ENCODE peak calls at places on chromosomes 12 and 14, in six cellular contexts. H is heart right ventricle, R is mucosa of gallbladder, D is adrenal gland, N is cardiac septum, S is brain microvascular endothelial cell. O is an unnamed sample.

GRCh38 chr12:40146800-40147797 is 41.2 kb upstream of the SLC2A13 start:
- DNase-seq in H (no peak), R (no peak), D (no peak), N (no peak), S (no peak), O (no peak)

GRCh38 chr12:71440393-71441349 is 1.1 kb downstream of the LGR5 start:
- DNase-seq in H (no peak), R (no peak), D (no peak), N (no peak), S (no peak), O (no peak)

GRCh38 chr12:129009833-129010232 is 156.6 kb downstream of the GLT1D1 start:
- DNase-seq in H (no peak), R (peak; percentile 66), D (no peak), N (no peak), S (no peak), O (no peak)

GRCh38 chr14:32588448-32589320 is 259.6 kb downstream of the AKAP6 start:
- DNase-seq in H (no peak), R (no peak), D (no peak), N (no peak), S (no peak), O (no peak)

GRCh38 chr14:67387195-67387594 is 24.8 kb downstream of the PLEK2 start:
- DNase-seq in H (no peak), R (no peak), D (no peak), N (no peak), S (peak; percentile 34), O (no peak)

GRCh38 chr12:31959701-31960391 is 631 bp downstream of the RESF1 start:
- DNase-seq in H (peak; percentile 72), R (peak; percentile 69), D (peak; percentile 68), N (peak; percentile 85), S (peak; percentile 50), O (peak; percentile 58)

GRCh38 chr12:3683670-3684069 is 69.2 kb downstream of the CRACR2A start:
- DNase-seq in H (no peak), R (no peak), D (no peak), N (no peak), S (peak; percentile 69), O (no peak)

GRCh38 chr12:40325349-40325960 is 100.7 kb downstream of the LRRK2 start:
- DNase-seq in H (no peak), R (no peak), D (no peak), N (no peak), S (peak; percentile 13), O (no peak)

GRCh38 chr12:52415870-52416750 is 10.0 kb upstream of the KRT82 start:
- DNase-seq in H (peak; percentile 71), R (peak; percentile 69), D (no peak), N (no peak), S (peak; percentile 74), O (no peak)

GRCh38 chr12:7090222-7090998 is 1.8 kb downstream of the C1R start:
- DNase-seq in H (no peak), R (no peak), D (no peak), N (no peak), S (no peak), O (no peak)

GRCh38 chr12:91139981-91140659 is 28.8 kb upstream of the LUM start:
- DNase-seq in H (no peak), R (no peak), D (no peak), N (no peak), S (peak; percentile 64), O (no peak)